ENCODE peak calls at places on chromosomes 6 and 20, in six cellular contexts. L is spleen, A is tibial artery, V is GM10248, Q is neural progenitor cell, R is GM13977. O is an unnamed sample.

GRCh38 chr20:9903048-9903651 is 64.3 kb upstream of the PAK5 start:
- DNase-seq in L (no peak), A (no peak), V (no peak), Q (peak; percentile 70), R (no peak), O (no peak)

GRCh38 chr6:65259080-65259479 is 447.9 kb downstream of the EYS start:
- DNase-seq in L (no peak), A (no peak), V (no peak), Q (no peak), R (no peak), O (no peak)

GRCh38 chr6:21745543-21746337 is 152.2 kb downstream of the SOX4 start:
- DNase-seq in L (no peak), A (no peak), V (no peak), Q (no peak), R (no peak), O (no peak)

GRCh38 chr6:10520468-10520867 is 683 bp upstream of the GCNT2 start:
- DNase-seq in L (no peak), A (no peak), V (no peak), Q (no peak), R (no peak), O (no peak)

GRCh38 chr6:126396131-126396530 is 56.2 kb downstream of the CENPW start:
- DNase-seq in L (no peak), A (no peak), V (no peak), Q (no peak), R (no peak), O (no peak)

GRCh38 chr20:41669708-41670263 is 51.6 kb upstream of the CHD6 start:
- DNase-seq in L (no peak), A (no peak), V (no peak), Q (no peak), R (no peak), O (peak; percentile 42)

GRCh38 chr6:107009499-107009898 is 18.5 kb upstream of the MTRES1 start:
- DNase-seq in L (no peak), A (no peak), V (no peak), Q (no peak), R (no peak), O (no peak)

GRCh38 chr6:15369838-15370237 is 124.0 kb downstream of the JARID2 start:
- DNase-seq in L (no peak), A (no peak), V (no peak), Q (no peak), R (no peak), O (no peak)

GRCh38 chr6:107698146-107698545 is 126.0 kb downstream of the SCML4 start:
- DNase-seq in L (no peak), A (no peak), V (no peak), Q (no peak), R (no peak), O (no peak)

GRCh38 chr6:11969092-11969491 is 43.0 kb upstream of the HIVEP1 start:
- DNase-seq in L (no peak), A (no peak), V (no peak), Q (no peak), R (no peak), O (no peak)

GRCh38 chr6:12060780-12061619 is 48.9 kb downstream of the HIVEP1 start:
- DNase-seq in L (peak; percentile 93), A (peak; percentile 72), V (peak; percentile 74), Q (peak; percentile 66), R (no peak), O (no peak)

GRCh38 chr20:34825530-34826362 is at the start of gene NCOA6:
- DNase-seq in L (peak; percentile 95), A (peak; percentile 93), V (peak; percentile 91), Q (peak; percentile 82), R (peak; percentile 91), O (peak; percentile 91)

GRCh38 chr6:130293800-130294199 is 71.0 kb upstream of the SAMD3 start:
- DNase-seq in L (no peak), A (no peak), V (peak; percentile 53), Q (peak; percentile 77), R (peak; percentile 51), O (no peak)

GRCh38 chr6:87483929-87484328 is 11.2 kb downstream of the SLC35A1 start:
- DNase-seq in L (no peak), A (no peak), V (no peak), Q (peak; percentile 79), R (no peak), O (no peak)

GRCh38 chr20:34199183-34199582 is 42.0 kb upstream of the ASIP start:
- DNase-seq in L (no peak), A (no peak), V (no peak), Q (no peak), R (no peak), O (no peak)

GRCh38 chr20:63082939-63083735 is 76.4 kb upstream of the BHLHE23 start:
- DNase-seq in L (peak; percentile 65), A (peak; percentile 29), V (no peak), Q (no peak), R (no peak), O (no peak)

GRCh38 chr6:90217621-90218496 is 78.8 kb downstream of the BACH2 start:
- DNase-seq in L (no peak), A (no peak), V (no peak), Q (no peak), R (no peak), O (no peak)

GRCh38 chr20:15494841-15495240 is 1078.4 kb downstream of the KIF16B start:
- DNase-seq in L (no peak), A (no peak), V (no peak), Q (no peak), R (no peak), O (no peak)

GRCh38 chr20:50004175-50004574 is 21.4 kb downstream of the SNAI1 start:
- DNase-seq in L (no peak), A (no peak), V (no peak), Q (no peak), R (no peak), O (no peak)

GRCh38 chr6:43835872-43836419 is 65.9 kb downstream of the VEGFA start:
- DNase-seq in L (no peak), A (no peak), V (no peak), Q (no peak), R (no peak), O (no peak)

GRCh38 chr20:40073535-40074111 is 615.4 kb downstream of the MAFB start:
- DNase-seq in L (no peak), A (no peak), V (no peak), Q (peak; percentile 2), R (no peak), O (no peak)

GRCh38 chr6:95576621-95577316 is 566 bp upstream of the MANEA start:
- DNase-seq in L (no peak), A (no peak), V (no peak), Q (no peak), R (peak; percentile 17), O (no peak)

GRCh38 chr6:5968817-5969726 is 37.7 kb downstream of the NRN1 start:
- DNase-seq in L (no peak), A (peak; percentile 82), V (no peak), Q (no peak), R (no peak), O (no peak)

GRCh38 chr6:136087986-136088385 is 162.1 kb downstream of the MTFR2 start:
- DNase-seq in L (no peak), A (no peak), V (no peak), Q (no peak), R (no peak), O (no peak)

DNA sequence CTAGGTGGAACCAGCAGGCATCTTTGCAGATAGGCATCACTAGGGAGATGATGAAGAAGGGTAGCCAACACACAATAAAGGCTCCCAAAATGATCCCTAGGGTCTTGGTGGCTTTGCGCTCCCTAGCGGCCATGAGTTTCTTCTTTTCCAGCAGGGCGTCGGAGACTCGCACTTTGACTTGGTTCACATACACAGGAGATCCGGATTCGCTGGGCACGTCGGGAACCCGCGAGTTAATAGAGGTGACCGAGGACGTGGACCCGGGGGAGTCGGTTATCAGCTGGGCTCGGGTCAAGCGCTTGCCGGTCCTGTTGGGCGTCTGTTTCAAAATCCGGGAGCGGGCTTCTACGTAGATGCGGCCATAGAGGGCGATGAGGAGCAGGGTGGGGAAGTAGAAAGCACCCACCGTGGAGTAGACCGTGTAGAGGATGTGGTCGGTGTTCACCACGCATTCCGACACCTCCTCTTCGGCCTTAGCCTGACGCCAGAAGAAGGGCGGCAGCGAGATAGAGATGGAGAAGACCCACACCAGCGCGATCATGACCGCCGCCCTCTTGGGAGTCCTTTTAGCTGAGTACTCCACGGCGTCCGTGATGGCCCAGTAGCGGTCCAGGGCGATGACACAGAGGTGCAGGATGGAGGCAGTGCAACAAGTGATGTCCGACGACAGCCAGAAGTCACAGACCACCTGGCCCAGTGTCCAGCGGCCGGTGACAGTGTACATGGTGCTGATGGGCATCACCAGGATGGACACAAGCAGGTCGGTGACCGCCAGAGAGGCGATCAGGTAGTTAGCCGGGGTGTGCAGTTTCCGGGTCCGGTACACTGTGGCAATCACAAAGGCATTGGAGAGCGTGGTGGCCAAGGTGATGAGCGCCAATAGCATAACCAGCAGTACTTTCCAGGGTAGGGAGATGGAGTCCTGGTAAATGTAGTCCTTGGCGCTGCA is 658 bp downstream of the HTR1B start:
- DNase-seq in L (no peak), A (peak; percentile 77), V (no peak), Q (peak; percentile 58), R (no peak), O (no peak)
- TF ChIP-seq CTCF in L (no peak), A (peak; percentile 44), V (no peak), Q (peak; percentile 73), R (no peak), O (peak; percentile 63)

GRCh38 chr6:153002613-153003293 is at the start of gene MTRF1L:
- DNase-seq in L (peak; percentile 97), A (peak; percentile 96), V (peak; percentile 92), Q (peak; percentile 98), R (peak; percentile 91), O (peak; percentile 96)
- TF ChIP-seq CTCF in L (no peak), A (no peak), V (no peak), Q (no peak), R (no peak), O (no peak)

GRCh38 chr6:117169781-117170281 is 95.5 kb upstream of the VGLL2 start:
- DNase-seq in L (no peak), A (no peak), V (no peak), Q (no peak), R (no peak), O (no peak)

GRCh38 chr6:117169060-117169635 is 96.2 kb upstream of the VGLL2 start:
- DNase-seq in L (no peak), A (no peak), V (no peak), Q (no peak), R (no peak), O (no peak)

GRCh38 chr6:117174835-117175360 is 90.5 kb upstream of the VGLL2 start:
- DNase-seq in L (no peak), A (no peak), V (no peak), Q (no peak), R (no peak), O (no peak)
- TF ChIP-seq CTCF in L (no peak), A (no peak), V (no peak), Q (no peak), R (no peak), O (no peak)

GRCh38 chr6:170372380-170373325 is 66.1 kb downstream of the FAM120B start:
- DNase-seq in L (no peak), A (no peak), V (no peak), Q (no peak), R (no peak), O (no peak)

GRCh38 chr6:170370413-170370812 is 63.9 kb downstream of the FAM120B start:
- DNase-seq in L (no peak), A (no peak), V (peak; percentile 48), Q (no peak), R (peak; percentile 52), O (no peak)

GRCh38 chr6:170369439-170369838 is 62.9 kb downstream of the FAM120B start:
- DNase-seq in L (no peak), A (no peak), V (no peak), Q (no peak), R (no peak), O (no peak)

GRCh38 chr6:170371091-170371490 is 64.5 kb downstream of the FAM120B start:
- DNase-seq in L (no peak), A (no peak), V (no peak), Q (no peak), R (no peak), O (no peak)

GRCh38 chr6:170371588-170371987 is 65.0 kb downstream of the FAM120B start:
- DNase-seq in L (no peak), A (no peak), V (no peak), Q (peak; percentile 35), R (no peak), O (no peak)
- TF ChIP-seq CTCF in L (no peak), A (no peak), V (no peak), Q (no peak), R (no peak), O (no peak)

O was measured in osteocyte.